ENCODE peak calls at places on chromosomes 2 and 18, in nine cellular contexts. One of them, this sample, is unnamed.

GRCh38 chr18:79588131-79588635 is 91.4 kb upstream of the CTDP1 start:
- DNase-seq in right atrium auricular region: no peak
- DNase-seq in neural crest cell: no peak
- DNase-seq in mesothelial cell of epicardium: no peak
- DNase-seq in AG04449: no peak
- DNase-seq in K562: no peak
- DNase-seq in tibial artery: peak; percentile 23
- DNase-seq in GM06990: no peak
- DNase-seq in ascending aorta: peak; percentile 73
- DNase-seq in this sample: no peak

GRCh38 chr2:238105506-238106338 is 5.6 kb downstream of the ESPNL start:
- DNase-seq in right atrium auricular region: no peak
- DNase-seq in neural crest cell: no peak
- DNase-seq in mesothelial cell of epicardium: peak; percentile 30
- DNase-seq in AG04449: no peak
- DNase-seq in K562: no peak
- DNase-seq in tibial artery: peak; percentile 8
- DNase-seq in GM06990: peak; percentile 15
- DNase-seq in ascending aorta: peak; percentile 42
- DNase-seq in this sample: no peak

GRCh38 chr2:136023416-136023815 is 38.0 kb upstream of the DARS1 start:
- DNase-seq in right atrium auricular region: no peak
- DNase-seq in neural crest cell: no peak
- DNase-seq in mesothelial cell of epicardium: no peak
- DNase-seq in AG04449: no peak
- DNase-seq in K562: no peak
- DNase-seq in tibial artery: no peak
- DNase-seq in GM06990: no peak
- DNase-seq in ascending aorta: no peak
- DNase-seq in this sample: no peak

GRCh38 chr2:174931724-174932123 is 73.5 kb downstream of the CHN1 start:
- DNase-seq in right atrium auricular region: no peak
- DNase-seq in neural crest cell: no peak
- DNase-seq in mesothelial cell of epicardium: no peak
- DNase-seq in AG04449: no peak
- DNase-seq in K562: no peak
- DNase-seq in tibial artery: no peak
- DNase-seq in GM06990: no peak
- DNase-seq in ascending aorta: no peak
- DNase-seq in this sample: no peak

GRCh38 chr2:40363631-40364030 is 88.3 kb downstream of the SLC8A1 start:
- DNase-seq in right atrium auricular region: no peak
- DNase-seq in neural crest cell: no peak
- DNase-seq in mesothelial cell of epicardium: no peak
- DNase-seq in AG04449: no peak
- DNase-seq in K562: no peak
- DNase-seq in tibial artery: no peak
- DNase-seq in GM06990: peak; percentile 25
- DNase-seq in ascending aorta: no peak
- DNase-seq in this sample: no peak

GRCh38 chr2:128736689-128737545 is 418.2 kb upstream of the HS6ST1 start:
- DNase-seq in right atrium auricular region: peak; percentile 78
- DNase-seq in neural crest cell: peak; percentile 85
- DNase-seq in mesothelial cell of epicardium: peak; percentile 90
- DNase-seq in AG04449: no peak
- DNase-seq in K562: peak; percentile 88
- DNase-seq in tibial artery: peak; percentile 68
- DNase-seq in GM06990: peak; percentile 74
- DNase-seq in ascending aorta: peak; percentile 87
- DNase-seq in this sample: peak; percentile 89

GRCh38 chr2:8821276-8822217 is 15.9 kb downstream of the KIDINS220 start:
- DNase-seq in right atrium auricular region: peak; percentile 77
- DNase-seq in neural crest cell: no peak
- DNase-seq in mesothelial cell of epicardium: no peak
- DNase-seq in AG04449: peak; percentile 21
- DNase-seq in K562: no peak
- DNase-seq in tibial artery: peak; percentile 81
- DNase-seq in GM06990: no peak
- DNase-seq in ascending aorta: peak; percentile 86
- DNase-seq in this sample: no peak

GRCh38 chr2:109098251-109098920 is 30.6 kb upstream of the SH3RF3 start:
- DNase-seq in right atrium auricular region: no peak
- DNase-seq in neural crest cell: no peak
- DNase-seq in mesothelial cell of epicardium: no peak
- DNase-seq in AG04449: no peak
- DNase-seq in K562: no peak
- DNase-seq in tibial artery: no peak
- DNase-seq in GM06990: no peak
- DNase-seq in ascending aorta: no peak
- DNase-seq in this sample: no peak

GRCh38 chr18:79439201-79440023 is 43.7 kb downstream of the NFATC1 start:
- DNase-seq in right atrium auricular region: no peak
- DNase-seq in neural crest cell: no peak
- DNase-seq in mesothelial cell of epicardium: no peak
- DNase-seq in AG04449: peak; percentile 36
- DNase-seq in K562: peak; percentile 49
- DNase-seq in tibial artery: no peak
- DNase-seq in GM06990: no peak
- DNase-seq in ascending aorta: no peak
- DNase-seq in this sample: no peak

GRCh38 chr2:95383635-95384027 is 18.9 kb upstream of the FAHD2A start:
- DNase-seq in right atrium auricular region: no peak
- DNase-seq in neural crest cell: no peak
- DNase-seq in mesothelial cell of epicardium: no peak
- DNase-seq in AG04449: no peak
- DNase-seq in K562: no peak
- DNase-seq in tibial artery: no peak
- DNase-seq in GM06990: no peak
- DNase-seq in ascending aorta: peak; percentile 55
- DNase-seq in this sample: no peak

GRCh38 chr2:27509326-27509725 is 12.7 kb downstream of the GCKR start:
- DNase-seq in right atrium auricular region: no peak
- DNase-seq in neural crest cell: no peak
- DNase-seq in mesothelial cell of epicardium: no peak
- DNase-seq in AG04449: no peak
- DNase-seq in K562: no peak
- DNase-seq in tibial artery: no peak
- DNase-seq in GM06990: no peak
- DNase-seq in ascending aorta: no peak
- DNase-seq in this sample: no peak

GRCh38 chr18:48153641-48154481 is 223.4 kb upstream of the SMAD2 start:
- DNase-seq in right atrium auricular region: no peak
- DNase-seq in neural crest cell: no peak
- DNase-seq in mesothelial cell of epicardium: no peak
- DNase-seq in AG04449: no peak
- DNase-seq in K562: no peak
- DNase-seq in tibial artery: peak; percentile 65
- DNase-seq in GM06990: no peak
- DNase-seq in ascending aorta: peak; percentile 83
- DNase-seq in this sample: no peak

GRCh38 chr2:31238906-31239841 is 5.2 kb downstream of the EHD3 start:
- DNase-seq in right atrium auricular region: no peak
- DNase-seq in neural crest cell: no peak
- DNase-seq in mesothelial cell of epicardium: no peak
- DNase-seq in AG04449: no peak
- DNase-seq in K562: no peak
- DNase-seq in tibial artery: no peak
- DNase-seq in GM06990: no peak
- DNase-seq in ascending aorta: peak; percentile 62
- DNase-seq in this sample: no peak

GRCh38 chr2:98734157-98734556 is 3.2 kb upstream of the MGAT4A start:
- DNase-seq in right atrium auricular region: no peak
- DNase-seq in neural crest cell: no peak
- DNase-seq in mesothelial cell of epicardium: no peak
- DNase-seq in AG04449: no peak
- DNase-seq in K562: no peak
- DNase-seq in tibial artery: no peak
- DNase-seq in GM06990: no peak
- DNase-seq in ascending aorta: no peak
- DNase-seq in this sample: no peak

GRCh38 chr18:3889121-3889520 is 439.1 kb downstream of the TGIF1 start:
- DNase-seq in right atrium auricular region: no peak
- DNase-seq in neural crest cell: no peak
- DNase-seq in mesothelial cell of epicardium: no peak
- DNase-seq in AG04449: no peak
- DNase-seq in K562: no peak
- DNase-seq in tibial artery: no peak
- DNase-seq in GM06990: no peak
- DNase-seq in ascending aorta: no peak
- DNase-seq in this sample: no peak

GRCh38 chr2:4718777-4719176 is 973.4 kb upstream of the SOX11 start:
- DNase-seq in right atrium auricular region: no peak
- DNase-seq in neural crest cell: no peak
- DNase-seq in mesothelial cell of epicardium: no peak
- DNase-seq in AG04449: no peak
- DNase-seq in K562: no peak
- DNase-seq in tibial artery: no peak
- DNase-seq in GM06990: no peak
- DNase-seq in ascending aorta: no peak
- DNase-seq in this sample: no peak

GRCh38 chr2:4715065-4715464 is 977.1 kb upstream of the SOX11 start:
- DNase-seq in right atrium auricular region: no peak
- DNase-seq in neural crest cell: no peak
- DNase-seq in mesothelial cell of epicardium: no peak
- DNase-seq in AG04449: no peak
- DNase-seq in K562: no peak
- DNase-seq in tibial artery: no peak
- DNase-seq in GM06990: no peak
- DNase-seq in ascending aorta: no peak
- DNase-seq in this sample: no peak
- TF ChIP-seq CTCF in right atrium auricular region: no peak
- TF ChIP-seq CTCF in neural crest cell: peak; percentile 51
- TF ChIP-seq CTCF in mesothelial cell of epicardium: no peak
- TF ChIP-seq CTCF in AG04449: no peak
- TF ChIP-seq CTCF in K562: no peak
- TF ChIP-seq CTCF in tibial artery: no peak
- TF ChIP-seq CTCF in GM06990: no peak
- TF ChIP-seq CTCF in ascending aorta: no peak
- TF ChIP-seq CTCF in this sample: no peak

GRCh38 chr2:191374366-191374765 is 129.2 kb downstream of the MYO1B start:
- DNase-seq in right atrium auricular region: no peak
- DNase-seq in neural crest cell: no peak
- DNase-seq in mesothelial cell of epicardium: no peak
- DNase-seq in AG04449: no peak
- DNase-seq in K562: no peak
- DNase-seq in tibial artery: no peak
- DNase-seq in GM06990: no peak
- DNase-seq in ascending aorta: no peak
- DNase-seq in this sample: no peak

GRCh38 chr2:191366199-191366598 is 121.0 kb downstream of the MYO1B start:
- DNase-seq in right atrium auricular region: no peak
- DNase-seq in neural crest cell: no peak
- DNase-seq in mesothelial cell of epicardium: no peak
- DNase-seq in AG04449: peak; percentile 87
- DNase-seq in K562: no peak
- DNase-seq in tibial artery: no peak
- DNase-seq in GM06990: no peak
- DNase-seq in ascending aorta: peak; percentile 72
- DNase-seq in this sample: no peak

GRCh38 chr2:191365089-191365488 is 119.9 kb downstream of the MYO1B start:
- DNase-seq in right atrium auricular region: no peak
- DNase-seq in neural crest cell: no peak
- DNase-seq in mesothelial cell of epicardium: no peak
- DNase-seq in AG04449: no peak
- DNase-seq in K562: no peak
- DNase-seq in tibial artery: no peak
- DNase-seq in GM06990: no peak
- DNase-seq in ascending aorta: no peak
- DNase-seq in this sample: no peak

GRCh38 chr2:191363267-191363666 is 118.1 kb downstream of the MYO1B start:
- DNase-seq in right atrium auricular region: no peak
- DNase-seq in neural crest cell: no peak
- DNase-seq in mesothelial cell of epicardium: no peak
- DNase-seq in AG04449: no peak
- DNase-seq in K562: no peak
- DNase-seq in tibial artery: no peak
- DNase-seq in GM06990: no peak
- DNase-seq in ascending aorta: no peak
- DNase-seq in this sample: no peak

DNA sequence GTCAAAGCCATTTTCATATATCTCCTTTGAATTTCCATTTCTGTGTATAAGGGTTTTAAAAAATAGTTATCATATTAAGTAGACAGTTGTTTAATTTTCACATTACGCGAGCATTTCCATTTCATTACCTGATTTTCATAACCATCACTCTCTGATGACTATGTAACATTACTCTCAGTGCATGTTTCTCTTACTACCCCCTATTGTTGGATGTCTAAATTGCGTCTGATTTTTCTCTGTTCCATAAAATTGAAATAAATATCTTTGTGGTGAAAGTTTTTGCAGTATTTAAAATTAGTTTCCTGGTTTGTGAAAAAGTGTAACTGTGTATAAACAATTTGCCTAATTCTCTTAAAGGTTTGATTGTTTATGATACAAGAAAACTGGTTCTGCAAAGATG is 123.8 kb downstream of the MYO1B start:
- DNase-seq in right atrium auricular region: no peak
- DNase-seq in neural crest cell: no peak
- DNase-seq in mesothelial cell of epicardium: no peak
- DNase-seq in AG04449: no peak
- DNase-seq in K562: no peak
- DNase-seq in tibial artery: no peak
- DNase-seq in GM06990: no peak
- DNase-seq in ascending aorta: no peak
- DNase-seq in this sample: no peak
- TF ChIP-seq CTCF in right atrium auricular region: no peak
- TF ChIP-seq CTCF in neural crest cell: peak; percentile 51
- TF ChIP-seq CTCF in mesothelial cell of epicardium: peak; percentile 23
- TF ChIP-seq CTCF in AG04449: no peak
- TF ChIP-seq CTCF in K562: no peak
- TF ChIP-seq CTCF in tibial artery: no peak
- TF ChIP-seq CTCF in GM06990: no peak
- TF ChIP-seq CTCF in ascending aorta: peak; percentile 7
- TF ChIP-seq CTCF in this sample: no peak

GRCh38 chr2:33933203-33933602 is 334.1 kb upstream of the FAM98A start:
- DNase-seq in right atrium auricular region: no peak
- DNase-seq in neural crest cell: no peak
- DNase-seq in mesothelial cell of epicardium: no peak
- DNase-seq in AG04449: no peak
- DNase-seq in K562: no peak
- DNase-seq in tibial artery: no peak
- DNase-seq in GM06990: no peak
- DNase-seq in ascending aorta: no peak
- DNase-seq in this sample: no peak
- TF ChIP-seq CTCF in right atrium auricular region: no peak
- TF ChIP-seq CTCF in neural crest cell: no peak
- TF ChIP-seq CTCF in mesothelial cell of epicardium: no peak
- TF ChIP-seq CTCF in AG04449: no peak
- TF ChIP-seq CTCF in K562: no peak
- TF ChIP-seq CTCF in tibial artery: no peak
- TF ChIP-seq CTCF in GM06990: no peak
- TF ChIP-seq CTCF in ascending aorta: no peak
- TF ChIP-seq CTCF in this sample: no peak

DNA sequence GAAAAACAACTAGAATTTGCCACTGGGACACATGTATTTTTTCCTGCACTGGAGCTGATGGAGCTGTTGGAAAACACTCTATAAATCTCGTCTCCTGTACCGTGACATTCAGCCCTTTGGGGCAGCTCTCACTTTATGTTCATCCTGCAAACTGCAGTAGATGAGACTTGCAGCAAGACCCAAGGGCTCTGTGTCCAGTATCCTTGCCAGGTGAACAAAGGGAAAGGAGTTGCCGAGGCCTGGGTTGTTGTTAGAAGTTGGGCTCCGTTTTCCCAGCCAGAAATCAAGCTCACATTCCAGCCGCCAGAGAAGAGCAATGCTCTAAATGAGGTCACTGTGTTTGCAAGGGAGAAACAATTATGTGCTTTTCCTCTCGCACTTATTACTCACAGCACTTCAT is 285.1 kb downstream of the SLC4A3 start:
- DNase-seq in right atrium auricular region: peak; percentile 61
- DNase-seq in neural crest cell: no peak
- DNase-seq in mesothelial cell of epicardium: peak; percentile 48
- DNase-seq in AG04449: peak; percentile 19
- DNase-seq in K562: no peak
- DNase-seq in tibial artery: no peak
- DNase-seq in GM06990: no peak
- DNase-seq in ascending aorta: no peak
- DNase-seq in this sample: no peak
- TF ChIP-seq CTCF in right atrium auricular region: no peak
- TF ChIP-seq CTCF in neural crest cell: peak; percentile 30
- TF ChIP-seq CTCF in mesothelial cell of epicardium: no peak
- TF ChIP-seq CTCF in AG04449: peak; percentile 37
- TF ChIP-seq CTCF in K562: no peak
- TF ChIP-seq CTCF in tibial artery: peak; percentile 15
- TF ChIP-seq CTCF in GM06990: no peak
- TF ChIP-seq CTCF in ascending aorta: peak; percentile 13
- TF ChIP-seq CTCF in this sample: no peak

This sample was measured in GM20000.